ENCODE peak calls at places on chromosomes 5 and 9, in seven cellular contexts. H is colonic mucosa, K is upper lobe of right lung, R is GM23338, G is fibroblast of pulmonary artery, D is IMR-90, N is tibial nerve. C is an unnamed sample.

GRCh38 chr5:34563951-34564705 is 92.0 kb upstream of the RAI14 start:
- DNase-seq in K (no peak), R (no peak), D (peak), G (peak), N (peak), H (no peak), C (peak)

GRCh38 chr5:101531031-101531430 is 627.9 kb upstream of the ST8SIA4 start:
- DNase-seq in G (no peak), N (no peak), H (no peak), D (no peak), R (no peak), K (no peak), C (no peak)

GRCh38 chr5:83974151-83974822 is 253.6 kb upstream of the HAPLN1 start:
- DNase-seq in N (no peak), R (peak), H (no peak), D (peak), K (no peak), G (no peak), C (no peak)

GRCh38 chr5:1001406-1002270 is 7.0 kb upstream of the NKD2 start:
- DNase-seq in N (no peak), K (peak), G (no peak), R (no peak), D (no peak), H (peak), C (peak)

GRCh38 chr9:134719331-134719730 is 77.7 kb downstream of the COL5A1 start:
- DNase-seq in H (no peak), D (no peak), G (no peak), N (no peak), R (no peak), K (no peak), C (no peak)

GRCh38 chr5:16616536-16617271 is at the start of gene RETREG1:
- DNase-seq in D (no peak), G (no peak), R (peak), H (peak), N (peak), K (peak), C (peak)

GRCh38 chr5:168076561-168076991 is 214.9 kb upstream of the WWC1 start:
- DNase-seq in H (no peak), R (peak), K (no peak), D (peak), G (peak), N (peak), C (no peak)

GRCh38 chr9:114413909-114414308 is 26.1 kb upstream of the AKNA start:
- DNase-seq in G (peak), D (peak), N (no peak), H (no peak), K (no peak), R (peak), C (no peak)

GRCh38 chr9:8346291-8346690 is 546.7 kb upstream of the DMAC1 start:
- DNase-seq in H (no peak), N (no peak), G (peak), K (no peak), R (no peak), D (peak), C (no peak)

DNA sequence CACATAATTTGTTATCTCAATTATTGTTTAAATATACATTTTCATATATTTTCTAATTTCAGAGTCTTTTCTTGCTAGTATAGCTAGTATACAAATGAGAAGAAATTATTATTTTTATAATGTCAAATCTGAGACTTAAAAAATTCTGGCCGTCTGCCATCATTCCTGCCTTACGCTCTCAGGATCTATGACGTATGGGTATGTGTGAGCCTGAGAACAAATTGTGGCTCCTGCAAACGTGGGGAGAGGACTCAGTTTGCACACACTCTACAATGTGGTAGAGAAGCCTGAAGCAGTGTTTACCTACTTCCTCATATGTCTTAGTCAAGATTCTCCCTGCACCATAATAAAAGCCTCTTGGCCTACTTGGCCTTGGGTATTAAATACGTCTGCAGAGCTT is 825.4 kb downstream of the SEMA5A start:
- DNase-seq in H (no peak), G (peak), R (no peak), K (no peak), N (no peak), D (peak), C (no peak)
- H3K4me3 ChIP-seq in H (no peak), G (no peak), R (no peak), K (no peak), N (no peak), D (no peak), C (no peak)

GRCh38 chr5:11822598-11822997 is 81.6 kb downstream of the CTNND2 start:
- DNase-seq in H (no peak), K (no peak), G (no peak), N (no peak), R (peak), D (no peak), C (no peak)
- H3K4me3 ChIP-seq in H (no peak), K (no peak), G (no peak), N (no peak), R (no peak), D (no peak), C (no peak)

GRCh38 chr5:124481419-124481818 is 265.0 kb downstream of the ZNF608 start:
- DNase-seq in D (no peak), G (no peak), R (no peak), N (no peak), K (no peak), H (no peak), C (no peak)
- H3K4me3 ChIP-seq in D (no peak), G (no peak), R (no peak), N (no peak), K (no peak), H (no peak), C (no peak)

GRCh38 chr9:92740446-92740961 is 24.1 kb downstream of the BICD2 start:
- DNase-seq in N (no peak), G (no peak), R (no peak), D (no peak), H (no peak), K (peak), C (peak)
- H3K4me3 ChIP-seq in N (peak), G (no peak), R (no peak), D (no peak), H (no peak), K (peak), C (no peak)

GRCh38 chr9:5435912-5436311 is 1.8 kb downstream of the PLGRKT start:
- DNase-seq in N (no peak), K (no peak), G (no peak), R (no peak), H (peak), D (no peak), C (no peak)

GRCh38 chr9:5440426-5440825 is 2.7 kb upstream of the PLGRKT start:
- DNase-seq in R (no peak), D (no peak), N (no peak), H (no peak), G (no peak), K (no peak), C (no peak)

GRCh38 chr9:5437254-5438216 is at the start of gene PLGRKT:
- DNase-seq in N (peak), H (peak), D (peak), G (peak), K (peak), R (peak), C (peak)

GRCh38 chr9:5438301-5439162 is 807 bp upstream of the PLGRKT start:
- DNase-seq in H (peak), G (peak), D (peak), N (no peak), R (no peak), K (no peak), C (peak)

GRCh38 chr9:5436441-5436840 is 1.3 kb downstream of the PLGRKT start:
- DNase-seq in D (no peak), R (no peak), K (no peak), N (no peak), G (no peak), H (peak), C (no peak)
- H3K4me3 ChIP-seq in D (no peak), R (peak), K (no peak), N (no peak), G (no peak), H (peak), C (no peak)

DNA sequence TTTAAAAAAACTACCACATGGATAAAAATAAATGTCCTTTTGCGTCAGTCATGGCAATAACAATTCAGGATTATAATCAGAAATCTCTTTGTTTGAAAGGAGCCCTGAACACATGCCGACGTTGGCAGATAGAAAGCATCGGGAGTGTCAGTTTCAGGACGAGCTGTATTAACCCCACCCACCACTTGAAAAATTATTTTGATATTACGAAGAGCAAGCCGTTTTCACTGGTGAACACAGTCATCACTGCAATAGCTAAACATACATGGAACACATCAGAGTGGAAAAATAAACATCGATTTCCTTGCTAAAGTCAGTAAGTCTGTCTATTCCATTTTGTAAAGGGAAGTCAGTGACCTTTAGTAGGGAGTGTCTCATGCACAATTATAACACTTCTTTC is 266.4 kb upstream of the FBXL7 start:
- DNase-seq in R (no peak), H (no peak), G (no peak), N (no peak), D (peak), K (no peak), C (no peak)
- H3K4me3 ChIP-seq in R (no peak), H (no peak), G (no peak), N (peak), D (no peak), K (no peak), C (no peak)